ENCODE peak calls at places on chromosomes 13 and 19, in five cellular contexts. B, O, K, J and Y are unnamed samples.

GRCh38 chr19:8158411-8159074 is 9.2 kb upstream of the FBN3 start:
- DNase-seq in O (peak), J (no peak), B (peak), K (peak), Y (peak)

GRCh38 chr19:6030214-6030507 is 52.2 kb upstream of the RANBP3 start:
- DNase-seq in B (no peak), J (no peak), O (no peak), K (peak), Y (peak)

GRCh38 chr13:80359459-80360297 is 18.8 kb upstream of the SPRY2 start:
- DNase-seq in J (no peak), O (no peak), K (peak), B (no peak), Y (peak)

GRCh38 chr19:1799695-1800342 is 12.3 kb downstream of the ATP8B3 start:
- DNase-seq in J (no peak), B (no peak), O (no peak), K (no peak), Y (no peak)

GRCh38 chr13:25501231-25501630 is 129.5 kb downstream of the ATP8A2 start:
- DNase-seq in B (no peak), O (no peak), K (no peak), J (no peak), Y (no peak)

GRCh38 chr19:16197188-16197621 is 506 bp upstream of the AP1M1 start:
- DNase-seq in J (no peak), O (no peak), B (peak), K (peak), Y (peak)

GRCh38 chr13:109670776-109671175 is 115.6 kb downstream of the IRS2 start:
- DNase-seq in O (no peak), B (no peak), K (no peak), J (no peak), Y (no peak)

GRCh38 chr13:97275265-97275664 is 53.1 kb downstream of the MBNL2 start:
- DNase-seq in B (peak), J (no peak), O (no peak), K (peak), Y (peak)

GRCh38 chr13:39406688-39407087 is 196.3 kb downstream of the LHFPL6 start:
- DNase-seq in J (no peak), B (no peak), O (no peak), K (no peak), Y (no peak)

GRCh38 chr13:106336663-106337062 is 198.8 kb downstream of the EFNB2 start:
- DNase-seq in K (no peak), O (no peak), B (no peak), J (no peak), Y (no peak)

GRCh38 chr19:46609511-46610412 is 8.6 kb downstream of the CALM3 start:
- DNase-seq in O (no peak), K (no peak), J (no peak), B (no peak), Y (no peak)

GRCh38 chr13:31476266-31476665 is 263.1 kb upstream of the RXFP2 start:
- DNase-seq in B (no peak), K (peak), J (no peak), O (no peak), Y (peak)

GRCh38 chr13:27915301-27916207 is 4.2 kb upstream of the PDX1 start:
- DNase-seq in K (no peak), J (no peak), B (no peak), O (no peak), Y (no peak)

GRCh38 chr13:30730526-30730925 is 4.8 kb upstream of the ALOX5AP start:
- DNase-seq in J (no peak), O (no peak), K (no peak), B (no peak), Y (no peak)

GRCh38 chr19:28905996-28906395 is 307.0 kb downstream of the UQCRFS1 start:
- DNase-seq in K (peak), J (no peak), O (no peak), B (no peak), Y (peak)

GRCh38 chr19:6126335-6126974 is 9.0 kb upstream of the ACSBG2 start:
- DNase-seq in K (peak), O (peak), J (no peak), B (peak), Y (peak)